ENCODE peak calls at places on chromosomes 11 and 22, in four cellular contexts. D is CD14-positive monocyte, J is cardiac muscle cell, X is NCI-H446. N is an unnamed sample.

GRCh38 chr11:76788661-76789442 is 5.7 kb downstream of the TSKU start:
- DNase-seq in D (peak; percentile 19), J (no peak), X (no peak), N (no peak)

GRCh38 chr11:28860898-28861297 is 752.7 kb downstream of the METTL15 start:
- DNase-seq in D (no peak), J (peak; percentile 69), X (no peak), N (no peak)

GRCh38 chr22:24162377-24162927 is 18.8 kb upstream of the SUSD2 start:
- DNase-seq in D (no peak), J (no peak), X (no peak), N (peak; percentile 83)

GRCh38 chr22:49257551-49257951 is 570.1 kb downstream of the BRD1 start:
- DNase-seq in D (no peak), J (no peak), X (no peak), N (no peak)

GRCh38 chr11:129440028-129440630 is 64.5 kb downstream of the BARX2 start:
- DNase-seq in D (no peak), J (no peak), X (no peak), N (no peak)

GRCh38 chr11:12224537-12224893 is 114.1 kb downstream of the MICAL2 start:
- DNase-seq in D (peak; percentile 91), J (peak; percentile 94), X (peak; percentile 62), N (no peak)

GRCh38 chr11:41320233-41320993 is 139.0 kb downstream of the LRRC4C start:
- DNase-seq in D (no peak), J (no peak), X (no peak), N (no peak)

GRCh38 chr11:45045692-45046471 is 95.2 kb upstream of the TP53I11 start:
- DNase-seq in D (peak; percentile 85), J (peak; percentile 79), X (no peak), N (no peak)

GRCh38 chr22:36323182-36323854 is 64.4 kb downstream of the MYH9 start:
- DNase-seq in D (no peak), J (peak; percentile 92), X (no peak), N (no peak)

GRCh38 chr11:87391501-87391900 is 353.8 kb downstream of the TMEM135 start:
- DNase-seq in D (no peak), J (no peak), X (no peak), N (no peak)

GRCh38 chr11:117066959-117067358 is 31.3 kb downstream of the SIK3 start:
- DNase-seq in D (no peak), J (no peak), X (no peak), N (no peak)

GRCh38 chr11:34799848-34800247 is 116.3 kb downstream of the APIP start:
- DNase-seq in D (no peak), J (no peak), X (no peak), N (no peak)

GRCh38 chr22:32809786-32810185 is 8.3 kb downstream of the TIMP3 start:
- DNase-seq in D (no peak), J (no peak), X (no peak), N (no peak)

GRCh38 chr11:47359162-47359561 is 6.7 kb upstream of the MYBPC3 start:
- DNase-seq in D (no peak), J (no peak), X (no peak), N (no peak)

GRCh38 chr11:116641561-116642045 is 131.2 kb downstream of the BUD13 start:
- DNase-seq in D (no peak), J (peak; percentile 37), X (peak; percentile 54), N (peak; percentile 63)

GRCh38 chr22:23070418-23071162 is at the start of gene GNAZ:
- DNase-seq in D (peak; percentile 45), J (no peak), X (peak; percentile 48), N (peak; percentile 79)

GRCh38 chr11:47351159-47352126 is 1.1 kb downstream of the MYBPC3 start:
- DNase-seq in D (no peak), J (peak; percentile 20), X (no peak), N (no peak)

GRCh38 chr22:48632641-48633246 is 1194.9 kb downstream of the BRD1 start:
- DNase-seq in D (no peak), J (no peak), X (no peak), N (no peak)

GRCh38 chr22:29016067-29016938 is 45.3 kb downstream of the C22orf31 start:
- DNase-seq in D (no peak), J (no peak), X (no peak), N (peak; percentile 37)

GRCh38 chr11:88175004-88175706 is at the start of gene RAB38:
- DNase-seq in D (no peak), J (peak; percentile 35), X (no peak), N (no peak)

GRCh38 chr11:34214961-34215805 is 109.8 kb downstream of the NAT10 start:
- DNase-seq in D (no peak), J (no peak), X (peak; percentile 48), N (no peak)

GRCh38 chr11:94417386-94417987 is 16.3 kb upstream of the GPR83 start:
- DNase-seq in D (no peak), J (peak; percentile 68), X (peak; percentile 23), N (peak; percentile 68)

GRCh38 chr11:132202621-132203020 is 832.2 kb downstream of the NTM start:
- DNase-seq in D (no peak), J (no peak), X (no peak), N (no peak)

GRCh38 chr11:2267306-2267861 is 3.0 kb downstream of the ASCL2 start:
- DNase-seq in D (no peak), J (no peak), X (no peak), N (no peak)

GRCh38 chr11:22491826-22492225 is 133.8 kb downstream of the FANCF start:
- DNase-seq in D (no peak), J (no peak), X (peak; percentile 99), N (no peak)

GRCh38 chr22:46937185-46937584 is 174.7 kb downstream of the TBC1D22A start:
- DNase-seq in D (no peak), J (no peak), X (no peak), N (no peak)

GRCh38 chr11:124717421-124717785 is 22.3 kb upstream of the NRGN start:
- DNase-seq in D (no peak), J (peak; percentile 55), X (no peak), N (no peak)

GRCh38 chr11:103602846-103603245 is 433.6 kb upstream of the DDI1 start:
- DNase-seq in D (no peak), J (no peak), X (no peak), N (no peak)

GRCh38 chr22:21449531-21450319 is 17.5 kb upstream of the TMEM191C start:
- DNase-seq in D (no peak), J (no peak), X (no peak), N (no peak)

GRCh38 chr22:33883561-33883960 is 36.7 kb downstream of the LARGE1 start:
- DNase-seq in D (no peak), J (no peak), X (no peak), N (no peak)

GRCh38 chr11:72519220-72519881 is 85.0 kb upstream of the CLPB start:
- DNase-seq in D (no peak), J (no peak), X (no peak), N (no peak)

GRCh38 chr22:26259510-26259909 is 90.2 kb downstream of the SEZ6L start:
- DNase-seq in D (no peak), J (peak; percentile 4), X (no peak), N (peak; percentile 91)

GRCh38 chr22:46788426-46789168 is 26.1 kb downstream of the TBC1D22A start:
- DNase-seq in D (no peak), J (no peak), X (no peak), N (no peak)

GRCh38 chr22:39220450-39220849 is 24.3 kb downstream of the PDGFB start:
- DNase-seq in D (no peak), J (no peak), X (no peak), N (no peak)

GRCh38 chr11:11937957-11938356 is 70.5 kb downstream of the DKK3 start:
- DNase-seq in D (no peak), J (no peak), X (no peak), N (no peak)

GRCh38 chr22:45964926-45965564 is 11.9 kb downstream of the WNT7B start:
- DNase-seq in D (no peak), J (no peak), X (no peak), N (no peak)

GRCh38 chr22:39294571-39295468 is 24.6 kb downstream of the RPL3 start:
- DNase-seq in D (no peak), J (no peak), X (no peak), N (no peak)